ENCODE peak calls at places on chromosomes 5 and 9, in five cellular contexts. One of them, this sample, is unnamed.

GRCh38 chr5:66974256-66974655 is 222.3 kb downstream of the CD180 start:
- DNase-seq in OCI-LY7: no peak
- DNase-seq in CD8-positive, alpha-beta T cell: no peak
- DNase-seq in effector memory CD4-positive, alpha-beta T cell: no peak
- DNase-seq in endothelial cell: no peak
- DNase-seq in this sample: no peak

GRCh38 chr9:38761334-38761733 is 41.4 kb upstream of the FAM240B start:
- DNase-seq in CD8-positive, alpha-beta T cell: no peak
- DNase-seq in endothelial cell: no peak
- DNase-seq in effector memory CD4-positive, alpha-beta T cell: no peak
- DNase-seq in OCI-LY7: no peak
- DNase-seq in this sample: no peak

GRCh38 chr9:107405511-107405910 is 84.1 kb downstream of the KLF4 start:
- DNase-seq in CD8-positive, alpha-beta T cell: no peak
- DNase-seq in endothelial cell: no peak
- DNase-seq in OCI-LY7: no peak
- DNase-seq in effector memory CD4-positive, alpha-beta T cell: no peak
- DNase-seq in this sample: no peak

GRCh38 chr5:172902497-172903472 is 56.4 kb upstream of the RPL26L1 start:
- DNase-seq in effector memory CD4-positive, alpha-beta T cell: no peak
- DNase-seq in OCI-LY7: peak
- DNase-seq in CD8-positive, alpha-beta T cell: no peak
- DNase-seq in endothelial cell: peak
- DNase-seq in this sample: no peak

GRCh38 chr9:18238254-18238653 is 235.7 kb upstream of the ADAMTSL1 start:
- DNase-seq in OCI-LY7: no peak
- DNase-seq in effector memory CD4-positive, alpha-beta T cell: no peak
- DNase-seq in CD8-positive, alpha-beta T cell: no peak
- DNase-seq in endothelial cell: no peak
- DNase-seq in this sample: no peak

GRCh38 chr9:33858346-33858869 is 41.4 kb downstream of the UBE2R2 start:
- DNase-seq in effector memory CD4-positive, alpha-beta T cell: no peak
- DNase-seq in CD8-positive, alpha-beta T cell: no peak
- DNase-seq in endothelial cell: no peak
- DNase-seq in OCI-LY7: no peak
- DNase-seq in this sample: no peak

GRCh38 chr9:5459289-5459829 is 9.0 kb downstream of the CD274 start:
- DNase-seq in CD8-positive, alpha-beta T cell: no peak
- DNase-seq in endothelial cell: no peak
- DNase-seq in effector memory CD4-positive, alpha-beta T cell: no peak
- DNase-seq in OCI-LY7: no peak
- DNase-seq in this sample: peak

GRCh38 chr9:93684806-93685553 is 108.6 kb downstream of the PHF2 start:
- DNase-seq in endothelial cell: no peak
- DNase-seq in CD8-positive, alpha-beta T cell: no peak
- DNase-seq in effector memory CD4-positive, alpha-beta T cell: no peak
- DNase-seq in OCI-LY7: no peak
- DNase-seq in this sample: no peak

GRCh38 chr5:120866997-120867396 is 402.9 kb downstream of the PRR16 start:
- DNase-seq in endothelial cell: no peak
- DNase-seq in OCI-LY7: no peak
- DNase-seq in CD8-positive, alpha-beta T cell: no peak
- DNase-seq in effector memory CD4-positive, alpha-beta T cell: no peak
- DNase-seq in this sample: no peak

GRCh38 chr9:36623280-36623679 is 50.6 kb downstream of the MELK start:
- DNase-seq in endothelial cell: no peak
- DNase-seq in effector memory CD4-positive, alpha-beta T cell: no peak
- DNase-seq in OCI-LY7: no peak
- DNase-seq in CD8-positive, alpha-beta T cell: no peak
- DNase-seq in this sample: no peak

GRCh38 chr9:92669527-92669889 is 423 bp downstream of the IPPK start:
- DNase-seq in effector memory CD4-positive, alpha-beta T cell: peak
- DNase-seq in endothelial cell: peak
- DNase-seq in OCI-LY7: no peak
- DNase-seq in CD8-positive, alpha-beta T cell: no peak
- DNase-seq in this sample: no peak

GRCh38 chr9:98317134-98317857 is 61.8 kb upstream of the TBC1D2 start:
- DNase-seq in effector memory CD4-positive, alpha-beta T cell: no peak
- DNase-seq in OCI-LY7: no peak
- DNase-seq in endothelial cell: no peak
- DNase-seq in CD8-positive, alpha-beta T cell: no peak
- DNase-seq in this sample: no peak

GRCh38 chr5:111572561-111572960 is 60.2 kb upstream of the STARD4 start:
- DNase-seq in effector memory CD4-positive, alpha-beta T cell: no peak
- DNase-seq in OCI-LY7: no peak
- DNase-seq in endothelial cell: no peak
- DNase-seq in CD8-positive, alpha-beta T cell: no peak
- DNase-seq in this sample: no peak

GRCh38 chr9:129671519-129671918 is 6.1 kb downstream of the PRRX2 start:
- DNase-seq in OCI-LY7: no peak
- DNase-seq in CD8-positive, alpha-beta T cell: no peak
- DNase-seq in endothelial cell: no peak
- DNase-seq in effector memory CD4-positive, alpha-beta T cell: no peak
- DNase-seq in this sample: no peak

GRCh38 chr5:123543438-123543837 is 31.5 kb downstream of the CSNK1G3 start:
- DNase-seq in CD8-positive, alpha-beta T cell: no peak
- DNase-seq in endothelial cell: no peak
- DNase-seq in effector memory CD4-positive, alpha-beta T cell: no peak
- DNase-seq in OCI-LY7: no peak
- DNase-seq in this sample: no peak

GRCh38 chr5:69257577-69257976 is 22.9 kb downstream of the CDK7 start:
- DNase-seq in OCI-LY7: no peak
- DNase-seq in CD8-positive, alpha-beta T cell: no peak
- DNase-seq in endothelial cell: no peak
- DNase-seq in effector memory CD4-positive, alpha-beta T cell: no peak
- DNase-seq in this sample: no peak

GRCh38 chr5:3116366-3116765 is 364.9 kb upstream of the IRX2 start:
- DNase-seq in effector memory CD4-positive, alpha-beta T cell: no peak
- DNase-seq in OCI-LY7: no peak
- DNase-seq in endothelial cell: no peak
- DNase-seq in CD8-positive, alpha-beta T cell: no peak
- DNase-seq in this sample: no peak

GRCh38 chr5:177335043-177335700 is 16.3 kb downstream of the LMAN2 start:
- DNase-seq in CD8-positive, alpha-beta T cell: no peak
- DNase-seq in OCI-LY7: no peak
- DNase-seq in endothelial cell: no peak
- DNase-seq in effector memory CD4-positive, alpha-beta T cell: no peak
- DNase-seq in this sample: no peak

GRCh38 chr9:137671196-137671538 is 52.4 kb downstream of the EHMT1 start:
- DNase-seq in effector memory CD4-positive, alpha-beta T cell: no peak
- DNase-seq in OCI-LY7: no peak
- DNase-seq in endothelial cell: no peak
- DNase-seq in CD8-positive, alpha-beta T cell: no peak
- DNase-seq in this sample: no peak

GRCh38 chr9:8628771-8629170 is 829.2 kb upstream of the DMAC1 start:
- DNase-seq in OCI-LY7: no peak
- DNase-seq in CD8-positive, alpha-beta T cell: no peak
- DNase-seq in effector memory CD4-positive, alpha-beta T cell: no peak
- DNase-seq in endothelial cell: no peak
- DNase-seq in this sample: no peak

GRCh38 chr9:132795511-132796303 is 82.4 kb downstream of the AK8 start:
- DNase-seq in endothelial cell: no peak
- DNase-seq in effector memory CD4-positive, alpha-beta T cell: no peak
- DNase-seq in OCI-LY7: no peak
- DNase-seq in CD8-positive, alpha-beta T cell: no peak
- DNase-seq in this sample: no peak

GRCh38 chr5:1186351-1187233 is 14.8 kb upstream of the SLC6A19 start:
- DNase-seq in effector memory CD4-positive, alpha-beta T cell: no peak
- DNase-seq in endothelial cell: no peak
- DNase-seq in CD8-positive, alpha-beta T cell: no peak
- DNase-seq in OCI-LY7: no peak
- DNase-seq in this sample: no peak

GRCh38 chr5:465591-466403 is 22.8 kb downstream of the EXOC3 start:
- DNase-seq in endothelial cell: no peak
- DNase-seq in effector memory CD4-positive, alpha-beta T cell: no peak
- DNase-seq in CD8-positive, alpha-beta T cell: no peak
- DNase-seq in OCI-LY7: no peak
- DNase-seq in this sample: no peak

GRCh38 chr5:143188692-143189091 is 214.8 kb downstream of the NR3C1 start:
- DNase-seq in effector memory CD4-positive, alpha-beta T cell: no peak
- DNase-seq in CD8-positive, alpha-beta T cell: no peak
- DNase-seq in OCI-LY7: no peak
- DNase-seq in endothelial cell: no peak
- DNase-seq in this sample: peak

GRCh38 chr5:39519566-39520231 is 94.9 kb upstream of the DAB2 start:
- DNase-seq in CD8-positive, alpha-beta T cell: no peak
- DNase-seq in OCI-LY7: no peak
- DNase-seq in effector memory CD4-positive, alpha-beta T cell: no peak
- DNase-seq in endothelial cell: no peak
- DNase-seq in this sample: no peak

GRCh38 chr9:71647094-71647591 is 121.2 kb downstream of the CEMIP2 start:
- DNase-seq in endothelial cell: peak
- DNase-seq in OCI-LY7: no peak
- DNase-seq in effector memory CD4-positive, alpha-beta T cell: peak
- DNase-seq in CD8-positive, alpha-beta T cell: no peak
- DNase-seq in this sample: peak

GRCh38 chr9:122126340-122127333 is 32.9 kb downstream of the NDUFA8 start:
- DNase-seq in effector memory CD4-positive, alpha-beta T cell: no peak
- DNase-seq in CD8-positive, alpha-beta T cell: no peak
- DNase-seq in endothelial cell: no peak
- DNase-seq in OCI-LY7: no peak
- DNase-seq in this sample: no peak

GRCh38 chr5:52945040-52945439 is 44.1 kb upstream of the ITGA2 start:
- DNase-seq in endothelial cell: no peak
- DNase-seq in CD8-positive, alpha-beta T cell: no peak
- DNase-seq in OCI-LY7: no peak
- DNase-seq in effector memory CD4-positive, alpha-beta T cell: no peak
- DNase-seq in this sample: no peak

GRCh38 chr5:108945094-108945493 is 197.4 kb downstream of the FER start:
- DNase-seq in CD8-positive, alpha-beta T cell: no peak
- DNase-seq in endothelial cell: no peak
- DNase-seq in effector memory CD4-positive, alpha-beta T cell: no peak
- DNase-seq in OCI-LY7: no peak
- DNase-seq in this sample: no peak

GRCh38 chr9:118366228-118366627 is 662.0 kb downstream of the TLR4 start:
- DNase-seq in OCI-LY7: no peak
- DNase-seq in CD8-positive, alpha-beta T cell: no peak
- DNase-seq in endothelial cell: no peak
- DNase-seq in effector memory CD4-positive, alpha-beta T cell: no peak
- DNase-seq in this sample: no peak

GRCh38 chr5:156824800-156825199 is 25.3 kb upstream of the PPP1R2B start:
- DNase-seq in effector memory CD4-positive, alpha-beta T cell: no peak
- DNase-seq in CD8-positive, alpha-beta T cell: no peak
- DNase-seq in endothelial cell: peak
- DNase-seq in OCI-LY7: peak
- DNase-seq in this sample: peak

This sample was measured in GM12865.